ENCODE peak calls at places on chromosomes 11 and 22, in six cellular contexts. O is AG10803, E is left ventricle myocardium inferior, J is AG09309, Z is coronary artery, S is BJ. I is an unnamed sample.

GRCh38 chr22:44729391-44730012 is 22.9 kb upstream of the ARHGAP8 start:
- DNase-seq in Z (no peak), O (peak), J (peak), S (peak), E (peak), I (peak)

GRCh38 chr11:64317961-64318693 is at the start of gene PRDX5:
- DNase-seq in E (peak), O (peak), J (peak), Z (peak), S (peak), I (peak)

GRCh38 chr11:17563961-17564686 is 17.1 kb downstream of the OTOG start:
- DNase-seq in J (no peak), E (no peak), Z (peak), S (no peak), O (no peak), I (no peak)

GRCh38 chr11:113874920-113875413 is 405 bp downstream of the USP28 start:
- DNase-seq in E (no peak), S (no peak), J (no peak), O (no peak), Z (no peak), I (no peak)

GRCh38 chr22:43750751-43751150 is 61.4 kb downstream of the EFCAB6 start:
- DNase-seq in O (no peak), E (no peak), Z (no peak), J (no peak), S (no peak), I (no peak)

GRCh38 chr11:106463796-106464201 is 386.3 kb downstream of the AASDHPPT start:
- DNase-seq in S (no peak), J (no peak), E (no peak), O (no peak), Z (no peak), I (peak)

GRCh38 chr11:126080206-126080941 is 17.7 kb upstream of the CDON start:
- DNase-seq in O (no peak), J (no peak), Z (no peak), E (no peak), S (no peak), I (no peak)

GRCh38 chr22:49589811-49590210 is 237.9 kb downstream of the BRD1 start:
- DNase-seq in S (no peak), E (no peak), O (no peak), J (no peak), Z (no peak), I (no peak)

GRCh38 chr11:107991868-107992414 is 16.8 kb upstream of the CUL5 start:
- DNase-seq in O (no peak), S (no peak), E (no peak), J (no peak), Z (no peak), I (no peak)

GRCh38 chr11:13292970-13293369 is 15.4 kb downstream of the BMAL1 start:
- DNase-seq in Z (no peak), O (no peak), E (no peak), S (no peak), J (no peak), I (no peak)

GRCh38 chr11:46901156-46901555 is 17.2 kb downstream of the LRP4 start:
- DNase-seq in O (no peak), J (no peak), Z (no peak), S (no peak), E (no peak), I (no peak)

GRCh38 chr11:465896-466538 is 15.9 kb downstream of the PTDSS2 start:
- DNase-seq in O (no peak), J (no peak), Z (no peak), S (no peak), E (no peak), I (no peak)

GRCh38 chr11:128036556-128037093 is 550.7 kb downstream of the ETS1 start:
- DNase-seq in S (no peak), E (no peak), J (no peak), O (peak), Z (no peak), I (no peak)

GRCh38 chr11:84866922-84867321 is 760.2 kb downstream of the DLG2 start:
- DNase-seq in O (no peak), E (no peak), S (no peak), J (no peak), Z (no peak), I (no peak)

GRCh38 chr11:123086315-123086714 is 24.4 kb upstream of the HSPA8 start:
- DNase-seq in O (no peak), J (no peak), Z (no peak), S (no peak), E (no peak), I (no peak)

GRCh38 chr11:118818130-118818529 is 27.2 kb upstream of the DDX6 start:
- DNase-seq in Z (no peak), O (no peak), S (no peak), J (no peak), E (no peak), I (no peak)

GRCh38 chr11:118819687-118820086 is 28.7 kb upstream of the DDX6 start:
- DNase-seq in E (no peak), Z (no peak), S (no peak), O (no peak), J (no peak), I (no peak)

GRCh38 chr11:118820412-118821357 is 29.7 kb upstream of the DDX6 start:
- DNase-seq in O (peak), Z (peak), E (peak), S (no peak), J (peak), I (peak)
- H3K4me3 ChIP-seq in O (no peak), Z (no peak), E (no peak), S (no peak), J (no peak), I (no peak)

GRCh38 chr22:29031236-29031982 is 30.2 kb downstream of the C22orf31 start:
- DNase-seq in O (peak), Z (peak), J (peak), E (no peak), S (peak), I (peak)
- H3K4me3 ChIP-seq in O (peak), Z (peak), J (peak), E (peak), S (peak), I (no peak)

GRCh38 chr22:39906207-39906606 is 5.3 kb downstream of the GRAP2 start:
- DNase-seq in S (no peak), Z (no peak), J (no peak), E (no peak), O (no peak), I (no peak)

GRCh38 chr22:39907035-39907434 is 6.2 kb downstream of the GRAP2 start:
- DNase-seq in O (no peak), J (no peak), S (no peak), E (no peak), Z (no peak), I (no peak)

GRCh38 chr22:39904864-39905263 is 4.0 kb downstream of the GRAP2 start:
- DNase-seq in E (no peak), S (no peak), J (no peak), O (no peak), Z (no peak), I (no peak)

GRCh38 chr22:39907605-39908097 is 6.8 kb downstream of the GRAP2 start:
- DNase-seq in O (no peak), Z (no peak), E (no peak), S (no peak), J (no peak), I (no peak)

GRCh38 chr22:39905686-39906085 is 4.8 kb downstream of the GRAP2 start:
- DNase-seq in Z (no peak), O (no peak), S (no peak), J (no peak), E (no peak), I (no peak)
- H3K4me3 ChIP-seq in Z (no peak), O (no peak), S (no peak), J (no peak), E (no peak), I (no peak)

GRCh38 chr22:36467042-36467810 is 14.2 kb downstream of the TXN2 start:
- DNase-seq in O (peak), Z (no peak), J (no peak), E (peak), S (no peak), I (peak)

GRCh38 chr22:36465232-36466021 is 16.0 kb downstream of the TXN2 start:
- DNase-seq in E (peak), Z (peak), O (peak), S (no peak), J (no peak), I (peak)

GRCh38 chr22:36464715-36465231 is 16.7 kb downstream of the TXN2 start:
- DNase-seq in O (no peak), J (no peak), E (no peak), Z (no peak), S (no peak), I (no peak)

GRCh38 chr22:36467946-36468345 is 13.5 kb downstream of the TXN2 start:
- DNase-seq in S (peak), J (no peak), Z (peak), E (peak), O (peak), I (peak)

GRCh38 chr22:36466258-36466657 is 15.2 kb downstream of the TXN2 start:
- DNase-seq in S (no peak), E (no peak), O (no peak), J (no peak), Z (no peak), I (no peak)
- H3K4me3 ChIP-seq in S (no peak), E (no peak), O (no peak), J (no peak), Z (no peak), I (no peak)

DNA sequence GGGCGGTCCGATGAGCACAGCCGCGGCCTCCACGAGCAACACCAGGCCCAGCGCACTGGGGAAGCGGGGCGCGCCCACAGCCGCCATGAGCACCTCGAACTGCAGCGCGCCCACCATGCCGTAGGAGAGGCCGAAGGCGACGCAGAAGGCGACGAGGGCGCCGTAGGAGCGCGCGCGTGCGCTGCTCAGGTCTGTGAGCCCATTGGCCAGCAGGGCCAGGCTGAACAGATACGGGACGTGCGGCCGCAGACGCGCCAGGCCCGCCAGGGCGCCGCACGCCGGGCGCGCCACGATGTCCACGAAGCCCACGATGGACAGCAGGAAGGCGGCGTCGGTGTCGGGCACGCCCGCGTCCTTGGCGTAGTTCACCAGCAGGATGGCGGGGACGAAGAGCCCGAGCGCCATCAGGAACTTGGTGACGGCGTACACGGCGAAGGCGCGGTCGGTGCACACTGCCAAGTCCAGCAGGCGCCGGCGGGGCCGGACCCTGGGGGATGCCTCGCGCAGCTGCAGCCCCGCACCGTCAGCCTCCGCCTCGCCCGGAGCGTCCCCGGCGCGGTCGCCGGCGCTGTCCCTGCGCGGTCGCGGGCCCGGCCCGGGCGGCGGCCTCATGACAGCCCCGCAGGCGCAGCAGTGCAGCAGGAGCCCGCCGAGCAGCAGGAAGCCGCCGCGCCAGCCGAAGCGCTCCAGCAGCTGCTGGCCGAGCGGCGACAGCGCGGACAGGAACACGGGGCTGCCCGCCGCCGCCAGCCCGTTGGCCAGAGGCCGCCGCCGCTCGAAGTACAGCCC is 2.9 kb downstream of the SLC16A8 start:
- DNase-seq in S (no peak), J (no peak), E (peak), Z (no peak), O (peak), I (peak)
- H3K4me3 ChIP-seq in S (peak), J (no peak), E (peak), Z (peak), O (peak), I (peak)

DNA sequence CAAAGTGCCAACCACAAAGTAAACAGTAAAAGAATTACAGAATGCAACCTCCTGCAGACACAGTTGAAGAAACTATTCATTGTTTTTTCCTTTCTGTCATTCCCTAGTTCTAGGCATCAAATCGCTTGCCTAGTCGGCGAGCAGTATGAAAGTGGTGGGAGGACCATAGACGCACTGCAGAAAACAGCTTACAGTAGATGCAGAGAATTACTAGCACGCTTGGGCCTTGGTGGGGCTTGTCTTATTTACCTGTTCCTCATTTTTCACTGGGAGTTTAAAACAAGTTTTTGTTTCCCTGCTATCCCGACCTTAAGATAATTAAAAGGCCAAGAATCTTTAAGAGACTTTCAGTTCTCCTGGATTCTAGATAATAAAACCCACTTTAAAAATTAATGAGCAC is 742 bp upstream of the ARL14EP start:
- DNase-seq in O (no peak), J (no peak), Z (no peak), S (no peak), E (no peak), I (no peak)
- H3K4me3 ChIP-seq in O (peak), J (no peak), Z (peak), S (peak), E (peak), I (no peak)

I was measured in cardiac fibroblast.